ENCODE peak calls at places on chromosome 6, in seven cellular contexts. M, X, J, V, I, S and O are unnamed samples.

GRCh38 chr6:29746050-29746449 is 22.8 kb downstream of the HLA-F start:
- DNase-seq in M (no peak), X (no peak), J (no peak), V (no peak), I (no peak), S (no peak), O (no peak)

GRCh38 chr6:82783587-82784253 is 281.9 kb downstream of the UBE3D start:
- DNase-seq in M (no peak), X (no peak), J (no peak), V (no peak), I (no peak), S (peak; percentile 42), O (peak; percentile 61)

GRCh38 chr6:160427312-160428068 is 79.3 kb downstream of the SLC22A3 start:
- DNase-seq in M (no peak), X (no peak), J (no peak), V (peak; percentile 67), I (no peak), S (no peak), O (no peak)

GRCh38 chr6:106275692-106276091 is 49.9 kb downstream of the ATG5 start:
- DNase-seq in M (no peak), X (no peak), J (peak; percentile 47), V (no peak), I (no peak), S (no peak), O (no peak)

GRCh38 chr6:35267446-35267845 is 7.9 kb downstream of the ZNF76 start:
- DNase-seq in M (no peak), X (no peak), J (no peak), V (no peak), I (no peak), S (no peak), O (no peak)

GRCh38 chr6:125781307-125781868 is 9.4 kb upstream of the NCOA7 start:
- DNase-seq in M (no peak), X (no peak), J (peak; percentile 34), V (peak; percentile 55), I (no peak), S (no peak), O (no peak)

GRCh38 chr6:130029163-130029562 is 10.8 kb downstream of the L3MBTL3 start:
- DNase-seq in M (no peak), X (no peak), J (no peak), V (no peak), I (no peak), S (no peak), O (no peak)

GRCh38 chr6:1099257-1099656 is 212.6 kb upstream of the FOXQ1 start:
- DNase-seq in M (no peak), X (no peak), J (no peak), V (no peak), I (no peak), S (no peak), O (no peak)

GRCh38 chr6:136550045-136550329 is 235 bp downstream of the MAP7 start:
- DNase-seq in M (no peak), X (no peak), J (peak; percentile 61), V (no peak), I (no peak), S (peak; percentile 64), O (no peak)

GRCh38 chr6:167058261-167058660 is 59.1 kb downstream of the CEP43 start:
- DNase-seq in M (no peak), X (no peak), J (no peak), V (no peak), I (no peak), S (no peak), O (no peak)

GRCh38 chr6:41938590-41938989 is 3.0 kb downstream of the CCND3 start:
- DNase-seq in M (no peak), X (no peak), J (no peak), V (no peak), I (no peak), S (no peak), O (peak; percentile 50)

GRCh38 chr6:144580771-144581170 is 295.6 kb downstream of the UTRN start:
- DNase-seq in M (no peak), X (no peak), J (no peak), V (no peak), I (no peak), S (no peak), O (no peak)

GRCh38 chr6:110140650-110141049 is 38.8 kb downstream of the WASF1 start:
- DNase-seq in M (no peak), X (no peak), J (peak; percentile 80), V (no peak), I (peak; percentile 12), S (no peak), O (no peak)

GRCh38 chr6:80969439-80969838 is 783.0 kb downstream of the TENT5A start:
- DNase-seq in M (no peak), X (no peak), J (peak; percentile 3), V (no peak), I (no peak), S (no peak), O (no peak)

GRCh38 chr6:157251565-157252247 is 71.6 kb downstream of the TMEM242 start:
- DNase-seq in M (no peak), X (no peak), J (no peak), V (no peak), I (no peak), S (no peak), O (no peak)

GRCh38 chr6:11543919-11544518 is 6.5 kb downstream of the TMEM170B start:
- DNase-seq in M (no peak), X (no peak), J (no peak), V (no peak), I (no peak), S (no peak), O (no peak)

DNA sequence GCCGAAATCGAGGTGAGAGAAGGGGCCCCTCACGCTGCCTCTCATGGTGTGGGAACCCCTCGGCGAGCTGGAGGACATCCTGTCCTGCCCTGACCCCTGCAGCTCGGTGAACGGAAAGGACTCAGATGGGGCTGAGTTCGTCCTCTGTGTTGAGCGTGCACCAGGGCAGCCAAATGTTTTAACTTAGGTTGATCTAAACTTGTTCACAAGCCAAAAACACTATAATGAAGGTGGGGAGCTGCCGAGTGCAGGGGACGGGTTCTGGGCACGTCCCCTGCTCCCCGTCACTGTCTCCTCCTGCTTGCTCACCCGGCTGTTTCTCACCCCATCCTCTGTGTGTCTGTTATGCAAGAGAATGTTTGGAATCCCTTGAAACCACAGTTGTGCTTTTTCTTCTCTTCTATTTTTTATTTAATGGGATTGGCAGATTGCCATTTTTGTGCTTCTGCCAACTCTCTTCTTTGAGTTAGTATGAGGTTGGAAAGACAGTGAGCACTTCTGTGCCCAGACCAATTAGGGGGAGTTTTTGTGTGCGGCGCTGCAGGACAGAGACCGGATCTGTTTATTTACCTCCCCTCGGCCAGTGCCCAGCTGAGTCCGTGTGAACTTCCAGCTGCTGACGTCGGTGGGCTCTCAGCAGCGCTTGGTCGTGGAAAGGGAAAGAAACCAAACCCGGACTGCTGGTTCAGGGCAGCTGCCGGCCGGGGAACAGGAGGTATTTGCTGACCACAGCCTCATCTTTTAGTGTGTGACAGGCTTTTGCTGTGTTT is 158.1 kb downstream of the DTNBP1 start:
- DNase-seq in M (peak; percentile 85), X (no peak), J (peak; percentile 96), V (peak; percentile 90), I (no peak), S (no peak), O (no peak)
- H3K27ac ChIP-seq in M (peak overlapping the region; percentile 45), X (peak overlapping the region; percentile 33), J (peak overlapping the region; percentile 62), V (peak overlapping the region; percentile 75), I (no peak overlapping the region), S (no peak overlapping the region), O (peak overlapping the region; percentile 38)

DNA sequence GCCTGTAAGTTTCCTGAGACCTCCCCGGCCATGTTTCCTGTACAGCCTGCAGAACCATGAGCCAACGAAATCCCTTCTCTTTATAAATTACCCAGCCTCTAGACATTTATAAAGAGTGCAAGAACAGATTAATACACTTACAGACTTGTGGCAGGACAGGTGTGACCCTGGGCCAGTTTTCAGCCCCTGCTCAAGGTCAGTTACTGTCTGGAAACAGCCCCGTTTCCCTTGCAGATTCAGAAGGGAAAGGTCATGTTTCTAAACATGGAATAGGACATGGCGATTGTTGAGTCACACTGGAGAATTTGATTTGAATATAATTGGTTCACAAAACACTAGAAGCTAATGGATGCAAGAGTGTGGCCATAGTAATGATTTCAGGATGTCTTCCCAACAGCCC is 248.8 kb downstream of the DLL1 start:
- DNase-seq in M (no peak), X (no peak), J (no peak), V (no peak), I (no peak), S (no peak), O (no peak)
- H3K27ac ChIP-seq in M (no peak overlapping the region), X (no peak overlapping the region), J (no peak overlapping the region), V (peak overlapping the region; percentile 79), I (no peak overlapping the region), S (no peak overlapping the region), O (no peak overlapping the region)

DNA sequence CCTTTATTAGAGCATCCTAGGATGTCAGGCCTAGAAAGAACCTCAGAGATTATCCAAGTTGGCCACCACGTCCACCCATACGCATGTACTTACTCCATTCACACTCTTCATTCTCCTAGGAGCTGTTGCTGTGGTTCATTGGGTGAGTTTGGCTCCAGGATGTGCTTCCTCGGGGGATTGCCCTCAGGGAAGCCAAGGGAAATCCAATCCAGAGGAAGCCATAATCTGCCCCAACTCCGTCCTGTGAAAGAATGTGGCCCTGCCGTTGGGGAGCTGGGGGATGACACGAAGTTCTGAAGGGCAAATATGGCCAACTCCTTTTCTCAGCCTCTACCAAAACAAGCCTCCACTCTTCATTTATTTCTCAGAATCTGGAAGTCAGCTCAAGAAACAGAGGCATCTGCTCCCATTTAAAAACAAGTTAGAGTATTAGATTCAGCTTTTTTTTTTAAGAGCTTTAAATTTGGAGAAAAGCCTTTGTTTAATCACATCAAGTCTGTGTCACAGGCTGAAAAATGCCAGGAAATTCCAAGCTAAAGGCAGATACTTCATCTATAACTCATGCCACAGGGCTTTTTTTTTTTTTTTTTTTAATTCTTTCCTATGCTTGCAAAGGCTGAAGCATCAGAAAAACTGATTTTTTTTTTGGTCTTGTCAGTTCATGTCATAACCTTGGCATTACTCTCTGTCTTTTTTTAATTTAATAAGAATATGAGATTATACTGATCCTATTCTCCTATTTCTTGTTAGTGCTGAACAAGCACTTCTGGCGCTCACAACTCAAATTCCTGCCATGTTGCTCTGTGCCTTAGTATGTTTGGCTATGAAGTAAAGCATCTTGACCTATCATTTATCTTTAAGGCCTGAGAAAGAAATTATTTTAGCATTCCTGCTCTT is 480.9 kb upstream of the MARCKS start:
- DNase-seq in M (no peak), X (no peak), J (peak; percentile 88), V (no peak), I (no peak), S (no peak), O (no peak)
- H3K27ac ChIP-seq in M (no peak overlapping the region), X (no peak overlapping the region), J (peak overlapping the region; percentile 91), V (no peak overlapping the region), I (no peak overlapping the region), S (no peak overlapping the region), O (no peak overlapping the region)

DNA sequence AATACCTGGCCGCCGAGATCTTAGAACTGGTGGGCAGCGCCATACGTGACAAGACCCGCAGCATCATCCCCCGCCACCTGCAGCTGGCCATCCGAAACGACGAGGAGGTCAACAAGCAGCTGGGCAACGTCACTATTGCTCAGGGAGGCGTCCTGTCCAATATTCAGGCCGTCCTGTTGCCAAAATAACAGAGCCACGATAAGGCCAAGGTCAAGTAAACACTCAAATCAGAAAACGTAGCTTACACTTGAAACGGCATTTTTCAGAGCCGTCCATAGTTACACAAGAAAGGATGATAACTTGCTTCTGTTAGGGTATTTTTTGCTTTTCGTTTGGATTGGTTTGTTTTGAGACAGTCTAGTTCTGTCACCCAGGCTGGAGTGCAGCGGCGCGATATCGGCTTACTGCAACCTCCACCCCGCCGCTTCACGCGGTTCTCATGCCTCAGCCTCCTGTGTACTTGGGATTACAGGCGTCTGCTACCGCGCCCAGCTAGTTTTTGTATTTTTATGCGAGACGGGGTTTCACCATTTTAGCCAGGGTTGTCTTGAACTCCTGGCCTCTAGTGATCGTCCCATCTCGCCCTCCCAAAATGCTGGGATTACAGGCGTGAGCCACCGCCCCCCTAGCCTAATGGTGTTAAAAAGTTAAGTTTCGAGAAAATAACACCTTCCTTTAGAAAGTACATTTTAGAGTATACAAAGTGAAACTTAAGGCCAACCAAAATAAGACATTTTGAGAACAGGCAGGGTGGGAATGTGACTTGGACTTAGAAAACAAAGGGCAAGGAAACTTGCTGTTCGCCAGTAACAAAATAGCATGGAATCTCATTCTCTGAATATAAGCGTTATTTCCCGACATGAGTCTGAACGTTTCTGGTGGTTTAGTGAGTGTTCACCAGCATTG is 42.8 kb upstream of the HFE start:
- DNase-seq in M (no peak), X (peak; percentile 33), J (peak; percentile 68), V (peak; percentile 68), I (no peak), S (no peak), O (no peak)
- H3K27ac ChIP-seq in M (peak overlapping the region; percentile 96), X (peak overlapping the region; percentile 90), J (peak overlapping the region; percentile 88), V (peak overlapping the region; percentile 96), I (peak overlapping the region; percentile 99), S (no peak overlapping the region), O (no peak overlapping the region)